ENCODE peak calls at places on chromosomes 13 and 19, in ten cellular contexts. X is prostate gland, V is tibial artery, O is transverse colon, N is BJ, T is mucosa of descending colon, J is fibroblast of the aortic adventitia, B is lower lobe of right lung, K is PC-9, G is astrocyte of the cerebellum. A is an unnamed sample.
A peak's percentile ranks its signal among the peaks of the same experiment; 100 is the strongest.

GRCh38 chr19:32012206-32012605 is 333.2 kb upstream of the ZNF507 start:
- DNase-seq in X (no peak), V (no peak), O (peak; percentile 21), N (no peak), T (no peak), J (no peak), B (no peak), K (no peak), G (no peak), A (no peak)

GRCh38 chr13:109160887-109161669 is 531.7 kb downstream of the MYO16 start:
- DNase-seq in X (no peak), V (no peak), O (no peak), N (no peak), T (no peak), J (no peak), B (no peak), K (no peak), G (no peak), A (no peak)

GRCh38 chr19:19095691-19096090 is 31.9 kb downstream of the SLC25A42 start:
- DNase-seq in X (no peak), V (no peak), O (no peak), N (no peak), T (no peak), J (no peak), B (no peak), K (no peak), G (no peak), A (no peak)

GRCh38 chr13:72314210-72314609 is 413.2 kb downstream of the MZT1 start:
- DNase-seq in X (no peak), V (no peak), O (no peak), N (no peak), T (no peak), J (no peak), B (no peak), K (no peak), G (no peak), A (no peak)

GRCh38 chr13:76685938-76686337 is 200.3 kb downstream of the KCTD12 start:
- DNase-seq in X (no peak), V (no peak), O (no peak), N (no peak), T (no peak), J (no peak), B (no peak), K (no peak), G (no peak), A (no peak)

GRCh38 chr19:10404888-10405808 is 1.8 kb upstream of the CDC37 start:
- DNase-seq in X (no peak), V (no peak), O (no peak), N (no peak), T (peak; percentile 49), J (no peak), B (no peak), K (no peak), G (no peak), A (no peak)

GRCh38 chr19:32458500-32459123 is 53.0 kb downstream of the DPY19L3 start:
- DNase-seq in X (no peak), V (no peak), O (no peak), N (no peak), T (no peak), J (peak; percentile 12), B (no peak), K (no peak), G (no peak), A (peak; percentile 14)

GRCh38 chr13:81697826-81698225 is 1356.9 kb upstream of the SPRY2 start:
- DNase-seq in X (no peak), V (no peak), O (no peak), N (no peak), T (no peak), J (no peak), B (no peak), K (no peak), G (no peak), A (no peak)

GRCh38 chr13:24225062-24225461 is 64.5 kb downstream of the SPATA13 start:
- DNase-seq in X (no peak), V (no peak), O (no peak), N (no peak), T (no peak), J (no peak), B (no peak), K (no peak), G (no peak), A (no peak)

GRCh38 chr13:101473458-101473857 is 21.0 kb downstream of the ITGBL1 start:
- DNase-seq in X (no peak), V (peak; percentile 62), O (no peak), N (no peak), T (no peak), J (peak; percentile 92), B (no peak), K (no peak), G (peak; percentile 72), A (peak; percentile 56)

DNA sequence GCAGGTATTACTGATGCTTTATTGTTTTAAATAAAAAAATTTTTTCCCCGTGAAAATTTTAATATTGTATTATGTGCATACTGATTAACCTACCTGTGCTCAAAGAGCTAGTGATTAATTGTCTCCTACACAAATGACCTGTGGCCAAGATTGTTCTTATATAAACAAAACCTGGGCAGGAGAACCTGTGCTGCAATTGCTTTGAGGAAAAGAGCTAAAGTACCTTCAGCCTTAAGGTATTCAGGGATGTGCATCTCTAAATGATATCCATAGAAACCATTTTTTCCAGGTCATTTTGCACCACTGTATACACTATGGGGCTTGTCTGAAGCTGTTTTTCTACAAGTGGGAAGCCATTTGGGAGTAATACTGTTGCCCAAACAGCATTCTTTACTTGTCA is 1.2 kb downstream of the FRY start:
- DNase-seq in X (no peak), V (no peak), O (no peak), N (no peak), T (no peak), J (no peak), B (no peak), K (no peak), G (no peak), A (no peak)
- H3K4me3 ChIP-seq in X (no peak overlapping the region), V (peak overlapping the region; percentile 84), O (no peak overlapping the region), N (peak overlapping the region; percentile 62), T (no peak overlapping the region), J (no peak overlapping the region), B (no peak overlapping the region), K (no peak overlapping the region), G (no peak overlapping the region), A (peak overlapping the region; percentile 84)

GRCh38 chr13:40146586-40147240 is 491.3 kb downstream of the COG6 start:
- DNase-seq in X (no peak), V (no peak), O (no peak), N (no peak), T (no peak), J (no peak), B (no peak), K (no peak), G (no peak), A (no peak)

GRCh38 chr13:40148103-40148502 is 492.6 kb downstream of the COG6 start:
- DNase-seq in X (no peak), V (no peak), O (no peak), N (no peak), T (no peak), J (no peak), B (no peak), K (no peak), G (no peak), A (no peak)

GRCh38 chr13:40146063-40146462 is 490.6 kb downstream of the COG6 start:
- DNase-seq in X (no peak), V (no peak), O (no peak), N (no peak), T (no peak), J (no peak), B (no peak), K (no peak), G (no peak), A (no peak)

GRCh38 chr13:40143559-40143958 is 488.1 kb downstream of the COG6 start:
- DNase-seq in X (no peak), V (no peak), O (no peak), N (no peak), T (no peak), J (no peak), B (no peak), K (no peak), G (no peak), A (no peak)

DNA sequence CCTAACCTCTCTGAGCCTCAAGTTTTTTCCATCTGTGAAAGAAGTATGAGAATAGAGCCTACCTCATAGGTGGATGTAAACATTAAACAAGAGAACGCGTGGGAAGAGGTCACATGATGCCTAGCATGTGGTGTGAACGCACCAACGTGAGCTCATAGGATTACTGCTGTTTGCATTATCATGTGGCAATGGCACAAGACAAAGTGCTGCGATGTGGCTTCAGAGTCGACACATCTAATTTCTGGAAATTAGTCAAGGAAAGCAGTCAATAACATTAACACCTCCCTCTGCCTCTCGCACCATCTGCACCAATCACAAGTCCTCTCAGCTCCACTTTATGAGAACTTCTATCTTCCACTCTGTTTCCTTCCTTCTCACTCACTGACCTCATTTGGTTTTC is 489.7 kb downstream of the COG6 start:
- DNase-seq in X (no peak), V (no peak), O (no peak), N (no peak), T (no peak), J (no peak), B (no peak), K (no peak), G (no peak), A (no peak)
- TF ChIP-seq CTCF in X (no peak), V (no peak), O (no peak), N (no peak), T (no peak), J (no peak), B (no peak), K (no peak), G (no peak), A (no peak)

GRCh38 chr19:4391701-4392543 is 8.4 kb downstream of the SH3GL1 start:
- DNase-seq in X (no peak), V (no peak), O (no peak), N (peak; percentile 70), T (no peak), J (peak; percentile 69), B (no peak), K (no peak), G (no peak), A (peak; percentile 84)
- H3K4me3 ChIP-seq in X (no peak overlapping the region), V (no peak overlapping the region), O (no peak overlapping the region), N (no peak overlapping the region), T (no peak overlapping the region), J (peak overlapping the region; percentile 42), B (no peak overlapping the region), K (no peak overlapping the region), G (no peak overlapping the region), A (peak overlapping the region; percentile 21)

GRCh38 chr19:23311551-23311950 is 61.4 kb upstream of the ZNF724 start:
- DNase-seq in X (no peak), V (no peak), O (no peak), N (no peak), T (no peak), J (no peak), B (no peak), K (peak; percentile 8), G (no peak), A (no peak)

GRCh38 chr19:23309926-23310325 is 59.7 kb upstream of the ZNF724 start:
- DNase-seq in X (no peak), V (no peak), O (no peak), N (no peak), T (no peak), J (no peak), B (no peak), K (no peak), G (no peak), A (no peak)

GRCh38 chr19:23304238-23304637 is 54.0 kb upstream of the ZNF724 start:
- DNase-seq in X (no peak), V (no peak), O (no peak), N (no peak), T (no peak), J (no peak), B (no peak), K (no peak), G (no peak), A (no peak)

GRCh38 chr19:23310729-23311211 is 60.6 kb upstream of the ZNF724 start:
- DNase-seq in X (no peak), V (no peak), O (no peak), N (no peak), T (no peak), J (no peak), B (no peak), K (peak; percentile 34), G (no peak), A (no peak)

GRCh38 chr19:23305555-23305954 is 55.4 kb upstream of the ZNF724 start:
- DNase-seq in X (no peak), V (no peak), O (no peak), N (no peak), T (no peak), J (no peak), B (no peak), K (no peak), G (no peak), A (no peak)
- TF ChIP-seq CTCF in X (no peak), V (no peak), O (no peak), N (no peak), T (no peak), J (no peak), B (no peak), K (no peak), G (no peak), A (no peak)